ENCODE peak calls at places on chromosomes 11 and 22, in ten cellular contexts. B is K562, M is heart left ventricle, T is gastrocnemius medialis, S is lower leg skin, I is esophagus muscularis mucosa, W is A549, J is vagina, R is spleen, F is HCT116. V is an unnamed sample.

GRCh38 chr11:45331839-45332485 is 45.8 kb upstream of the SYT13 start:
- DNase-seq in R (no peak), W (no peak), I (peak; percentile 29), S (no peak), B (no peak), J (no peak), T (no peak), M (no peak), F (no peak), V (no peak)

GRCh38 chr11:125593113-125593761 is 585 bp downstream of the STT3A start:
- DNase-seq in I (no peak), B (peak; percentile 64), R (no peak), W (peak; percentile 42), M (no peak), F (peak; percentile 16), T (no peak), J (no peak), S (no peak), V (no peak)

GRCh38 chr11:61645179-61645868 is 34.9 kb upstream of the DAGLA start:
- DNase-seq in M (peak; percentile 43), T (no peak), W (no peak), R (no peak), B (no peak), J (no peak), I (no peak), S (no peak), F (no peak), V (no peak)

GRCh38 chr11:22225190-22225589 is 32.3 kb downstream of the ANO5 start:
- DNase-seq in M (no peak), R (no peak), S (no peak), B (no peak), W (no peak), T (no peak), F (no peak), I (no peak), J (no peak), V (no peak)

GRCh38 chr11:110123003-110123402 is 29.8 kb downstream of the ZC3H12C start:
- DNase-seq in J (no peak), T (no peak), S (no peak), W (no peak), F (no peak), B (no peak), M (no peak), R (no peak), I (no peak), V (no peak)

GRCh38 chr11:45771942-45772522 is 32.9 kb upstream of the SLC35C1 start:
- DNase-seq in R (peak; percentile 94), I (peak; percentile 95), W (peak; percentile 74), S (peak; percentile 67), T (peak; percentile 81), F (peak; percentile 56), M (peak; percentile 88), J (no peak), B (peak; percentile 95), V (peak; percentile 89)

GRCh38 chr11:22778642-22779041 is 51.0 kb downstream of the SVIP start:
- DNase-seq in S (no peak), W (peak; percentile 11), M (no peak), B (no peak), R (no peak), F (no peak), T (no peak), J (no peak), I (no peak), V (no peak)

GRCh38 chr22:29072193-29072978 is 449 bp upstream of the KREMEN1 start:
- DNase-seq in W (peak; percentile 72), R (peak; percentile 95), F (peak; percentile 89), I (no peak), M (peak; percentile 86), T (peak; percentile 87), B (peak; percentile 94), J (no peak), S (peak; percentile 87), V (peak; percentile 90)

GRCh38 chr11:10488581-10489443 is 33.7 kb downstream of the AMPD3 start:
- DNase-seq in I (peak; percentile 86), M (no peak), S (peak; percentile 81), R (peak; percentile 81), F (no peak), T (no peak), W (no peak), J (peak; percentile 97), B (no peak), V (peak; percentile 19)

GRCh38 chr11:10489444-10489785 is 34.4 kb downstream of the AMPD3 start:
- DNase-seq in J (no peak), S (no peak), W (no peak), R (no peak), I (no peak), T (no peak), B (no peak), F (no peak), M (no peak), V (peak; percentile 22)

GRCh38 chr11:10490032-10490397 is 35.0 kb downstream of the AMPD3 start:
- DNase-seq in W (no peak), I (peak; percentile 39), T (peak; percentile 46), S (peak; percentile 17), F (no peak), M (no peak), J (peak; percentile 85), R (no peak), B (no peak), V (peak; percentile 22)

GRCh38 chr11:10492084-10492483 is 37.0 kb downstream of the AMPD3 start:
- DNase-seq in B (no peak), S (no peak), J (no peak), F (no peak), T (no peak), W (no peak), M (no peak), I (peak; percentile 74), R (no peak), V (peak; percentile 13)

GRCh38 chr11:10490398-10491232 is 35.6 kb downstream of the AMPD3 start:
- DNase-seq in S (peak; percentile 78), B (peak; percentile 83), F (peak; percentile 94), I (peak; percentile 94), W (peak; percentile 88), M (peak; percentile 88), T (peak; percentile 96), R (peak; percentile 76), J (peak; percentile 96), V (peak; percentile 99)
- TF ChIP-seq POLR2A in S (no peak), B (no peak), F (no peak), I (no peak), W (no peak), M (no peak), T (no peak), R (no peak), J (no peak), V (no peak)

DNA sequence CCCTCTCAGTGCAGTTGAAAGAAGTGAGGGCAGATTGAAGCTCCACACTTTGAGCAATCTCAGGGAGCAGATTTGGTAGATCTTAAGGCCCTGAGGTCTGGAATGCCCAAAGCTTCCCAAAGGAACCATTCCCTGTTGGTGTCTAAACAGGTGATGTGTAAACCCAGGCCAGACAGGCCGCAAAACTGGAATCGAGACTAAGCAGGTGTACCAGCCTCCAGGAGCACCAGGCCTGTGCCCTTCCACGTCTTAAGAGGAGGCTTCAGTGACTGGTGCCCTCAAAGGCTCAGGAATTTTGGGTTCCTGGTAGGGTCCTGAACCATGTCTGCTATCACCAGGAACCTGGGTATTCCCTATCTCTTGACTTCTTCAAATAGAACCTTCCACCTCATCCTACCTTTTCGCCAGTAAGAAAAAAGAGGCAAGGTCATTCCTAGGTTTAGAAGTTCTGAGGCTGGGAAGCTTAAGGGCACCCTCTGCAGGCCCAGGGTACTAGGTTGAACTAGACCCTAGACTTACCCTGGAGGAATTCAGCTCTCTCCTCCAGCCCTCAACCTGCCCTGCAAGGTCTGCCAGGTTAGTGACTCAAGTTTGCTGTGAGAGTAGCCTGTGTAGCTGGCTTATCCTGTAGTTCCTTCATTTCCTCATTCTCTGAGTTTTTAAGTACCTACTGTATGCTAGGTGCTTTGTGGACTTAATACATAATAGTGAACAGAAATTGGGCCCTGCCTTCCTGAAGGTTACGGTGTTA is 100.0 kb upstream of the NNMT start:
- DNase-seq in R (peak; percentile 60), I (no peak), J (no peak), S (no peak), W (no peak), B (no peak), F (no peak), T (peak; percentile 72), M (no peak), V (no peak)
- TF ChIP-seq CTCF in R (no peak), I (no peak), J (no peak), S (no peak), W (no peak), B (peak; percentile 43), F (no peak), T (no peak), M (no peak), V (no peak)

GRCh38 chr11:17535488-17535887 is 8.7 kb downstream of the USH1C start:
- DNase-seq in B (peak; percentile 26), F (no peak), R (peak; percentile 9), T (no peak), J (no peak), S (no peak), I (no peak), M (no peak), W (no peak), V (no peak)

GRCh38 chr11:17538054-17538453 is 6.2 kb downstream of the USH1C start:
- DNase-seq in R (peak; percentile 19), F (no peak), S (no peak), B (no peak), W (no peak), M (no peak), T (no peak), J (no peak), I (no peak), V (no peak)

GRCh38 chr11:17533782-17534415 is 10.3 kb downstream of the USH1C start:
- DNase-seq in B (no peak), R (no peak), W (no peak), I (no peak), S (no peak), M (no peak), T (no peak), F (no peak), J (no peak), V (no peak)

GRCh38 chr11:17538731-17539130 is 5.5 kb downstream of the USH1C start:
- DNase-seq in W (no peak), R (peak; percentile 65), T (no peak), M (no peak), B (no peak), J (no peak), S (no peak), F (no peak), I (no peak), V (no peak)

DNA sequence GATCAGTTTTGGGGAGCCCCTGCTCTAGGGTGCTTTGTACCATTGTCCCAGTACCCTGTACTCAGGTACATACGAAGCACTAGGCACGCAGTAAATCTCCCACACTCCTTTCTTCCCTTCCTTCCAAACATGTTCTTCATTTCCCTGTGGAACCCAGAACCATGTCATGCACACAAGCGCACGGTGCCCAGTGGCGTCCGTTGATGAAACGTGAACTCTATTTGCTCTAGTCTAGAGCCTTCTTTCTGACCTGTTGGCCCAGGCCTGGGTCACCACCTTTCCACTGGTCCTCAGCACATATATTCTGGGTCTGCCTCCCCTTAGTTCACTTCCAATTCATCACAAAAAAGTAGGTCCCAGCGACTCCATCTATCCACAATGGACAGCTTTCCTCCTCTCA is 7.0 kb downstream of the USH1C start:
- DNase-seq in B (no peak), I (no peak), S (no peak), F (no peak), M (no peak), J (no peak), R (peak; percentile 21), W (no peak), T (no peak), V (no peak)
- TF ChIP-seq POLR2A in B (no peak), I (no peak), S (no peak), F (no peak), M (no peak), J (no peak), R (no peak), W (no peak), T (no peak), V (no peak)

GRCh38 chr11:65459552-65459951 is 37.0 kb downstream of the NEAT1 start:
- DNase-seq in W (no peak), B (peak; percentile 45), T (peak; percentile 9), I (no peak), R (peak; percentile 42), J (no peak), F (no peak), M (no peak), S (no peak), V (peak; percentile 17)

GRCh38 chr11:65454311-65454695 is 31.7 kb downstream of the NEAT1 start:
- DNase-seq in I (no peak), J (no peak), W (no peak), M (no peak), F (no peak), S (no peak), T (no peak), R (no peak), B (no peak), V (no peak)

GRCh38 chr11:65452806-65453490 is 30.4 kb downstream of the NEAT1 start:
- DNase-seq in F (no peak), R (no peak), M (no peak), W (peak; percentile 65), T (peak; percentile 52), I (no peak), J (no peak), S (no peak), B (no peak), V (peak; percentile 62)

GRCh38 chr11:65456418-65456817 is 33.8 kb downstream of the NEAT1 start:
- DNase-seq in W (no peak), T (no peak), R (no peak), B (no peak), S (no peak), I (no peak), M (no peak), J (no peak), F (no peak), V (no peak)

DNA sequence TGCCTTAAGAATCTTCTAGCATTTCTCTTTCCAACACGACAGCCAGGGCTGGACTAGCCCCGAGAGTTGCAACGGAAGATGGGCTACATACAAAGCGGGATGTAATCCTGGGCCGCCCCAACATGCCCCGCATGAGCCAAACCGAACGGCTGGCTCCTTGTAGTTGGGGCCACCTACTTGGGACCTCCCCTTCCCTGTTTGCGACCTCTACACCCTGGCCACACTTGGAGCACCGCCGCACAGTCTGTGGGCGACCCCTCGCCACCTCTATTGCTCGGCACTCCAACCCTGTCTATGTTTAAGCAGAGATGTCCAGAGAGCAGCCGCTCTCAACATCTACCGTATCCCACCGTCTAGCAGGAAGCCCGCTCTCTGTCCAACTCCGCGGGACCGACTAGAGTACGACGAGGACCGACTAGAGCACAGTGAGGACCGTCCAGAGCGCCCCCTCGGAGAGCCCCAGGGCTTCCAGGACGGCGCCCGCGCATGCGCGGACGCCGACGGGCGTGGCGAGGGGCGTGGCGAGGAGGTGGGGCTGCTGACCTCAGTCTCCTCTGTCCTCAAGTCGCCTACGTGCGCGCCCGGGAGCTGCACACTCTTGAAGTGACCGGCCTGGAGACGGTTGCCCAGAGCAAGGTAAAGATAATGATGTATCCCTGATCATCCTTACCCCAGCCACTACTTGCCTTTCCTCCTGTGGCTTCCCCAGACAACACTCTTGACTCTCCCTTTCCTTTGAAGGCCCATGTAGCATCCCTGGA is 32.3 kb downstream of the NEAT1 start:
- DNase-seq in M (peak; percentile 93), R (peak; percentile 95), T (peak; percentile 94), B (peak; percentile 99), J (no peak), W (peak; percentile 88), F (peak; percentile 85), I (peak; percentile 97), S (peak; percentile 87), V (peak; percentile 90)
- TF ChIP-seq CTCF in M (no peak), R (no peak), T (no peak), B (peak; percentile 50), J (no peak), W (peak; percentile 37), F (no peak), I (peak; percentile 28), S (no peak), V (no peak)